ENCODE peak calls at places on chromosomes 13 and 19, in four cellular contexts. Q is effector memory CD4-positive, alpha-beta T cell; F is endothelial cell of umbilical vein; S is neural progenitor cell. L is an unnamed sample.
A peak's percentile ranks its signal among the peaks of the same experiment; 100 is the strongest.

GRCh38 chr19:3356805-3357204 is 9.6 kb upstream of the NFIC start:
- DNase-seq in F (no peak), Q (no peak), S (no peak), L (no peak)

GRCh38 chr13:51243832-51244231 is 21.6 kb downstream of the FAM124A start:
- DNase-seq in F (no peak), Q (no peak), S (peak; percentile 33), L (no peak)

GRCh38 chr19:13085673-13086072 is 17.0 kb downstream of the LYL1 start:
- DNase-seq in F (no peak), Q (no peak), S (no peak), L (no peak)

GRCh38 chr19:37055330-37055729 is 22.9 kb upstream of the ZNF420 start:
- DNase-seq in Q (no peak), F (no peak), S (no peak), L (no peak)

GRCh38 chr13:92074658-92075057 is 676.2 kb downstream of the GPC5 start:
- DNase-seq in F (no peak), Q (no peak), S (peak; percentile 68), L (peak; percentile 15)

GRCh38 chr19:55070755-55071502 is 4.7 kb upstream of the EPS8L1 start:
- DNase-seq in Q (no peak), S (no peak), F (no peak), L (peak; percentile 53)

GRCh38 chr13:110726726-110727125 is 13.2 kb downstream of the ING1 start:
- DNase-seq in F (no peak), S (no peak), Q (peak; percentile 15), L (peak; percentile 90)

GRCh38 chr13:21435710-21436151 is 23.4 kb downstream of the ZDHHC20 start:
- DNase-seq in Q (peak; percentile 4), F (peak; percentile 85), S (no peak), L (no peak)

GRCh38 chr19:7507884-7508283 is 8.0 kb upstream of the ZNF358 start:
- DNase-seq in Q (no peak), F (peak; percentile 80), S (peak; percentile 73), L (no peak)

GRCh38 chr19:30428856-30429255 is 56.7 kb downstream of the ZNF536 start:
- DNase-seq in Q (no peak), S (no peak), F (no peak), L (no peak)

GRCh38 chr19:17471410-17472125 is 1.2 kb downstream of the SLC27A1 start:
- DNase-seq in F (no peak), Q (no peak), S (no peak), L (no peak)

GRCh38 chr13:87671031-87671823 is at the start of gene SLITRK5:
- DNase-seq in F (peak; percentile 52), Q (no peak), S (peak; percentile 90), L (peak; percentile 28)
- H3K4me3 ChIP-seq in F (peak within 1 kb of the TSS; percentile 59), Q (peak within 1 kb of the TSS; percentile 32), S (peak within 1 kb of the TSS; percentile 61), L (peak within 1 kb of the TSS; percentile 42)

GRCh38 chr19:35433448-35433847 is 14.6 kb upstream of the FFAR2 start:
- DNase-seq in F (no peak), Q (no peak), S (no peak), L (no peak)
- H3K4me3 ChIP-seq in F (no peak overlapping the region), Q (no peak overlapping the region), S (no peak overlapping the region), L (no peak overlapping the region)

GRCh38 chr19:11736696-11737095 is 2.0 kb downstream of the ZNF823 start:
- DNase-seq in Q (no peak), S (no peak), F (no peak), L (no peak)
- H3K4me3 ChIP-seq in Q (no peak overlapping the region), S (no peak overlapping the region), F (no peak overlapping the region), L (no peak overlapping the region)

GRCh38 chr13:73274147-73274546 is 215.3 kb downstream of the KLF5 start:
- DNase-seq in F (no peak), Q (no peak), S (no peak), L (no peak)

GRCh38 chr13:73275163-73275562 is 216.4 kb downstream of the KLF5 start:
- DNase-seq in Q (no peak), F (no peak), S (no peak), L (peak; percentile 49)

GRCh38 chr13:73273276-73273675 is 214.5 kb downstream of the KLF5 start:
- DNase-seq in F (no peak), S (no peak), Q (no peak), L (no peak)

GRCh38 chr13:73272831-73273230 is 214.0 kb downstream of the KLF5 start:
- DNase-seq in S (no peak), Q (no peak), F (no peak), L (no peak)

DNA sequence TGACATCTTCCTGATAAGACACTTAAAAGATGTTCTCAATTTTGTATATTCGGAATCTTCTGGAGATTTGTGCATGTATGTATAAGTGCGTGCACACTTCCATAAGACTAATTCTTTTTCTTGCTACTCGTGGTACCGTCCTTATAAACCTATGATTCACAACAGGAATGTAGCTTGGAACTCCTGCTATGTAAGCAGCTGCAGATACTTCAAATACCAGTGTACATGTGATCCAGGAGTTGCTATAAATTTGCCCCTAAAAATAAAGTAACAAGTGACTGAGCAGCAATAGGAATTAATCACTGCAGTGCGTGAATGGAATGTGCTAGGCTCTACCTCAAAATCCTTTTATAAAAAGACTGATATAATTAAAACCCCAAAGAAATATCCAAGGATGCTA is 214.9 kb downstream of the KLF5 start:
- DNase-seq in S (no peak), F (no peak), Q (no peak), L (no peak)
- H3K4me3 ChIP-seq in S (no peak overlapping the region), F (no peak overlapping the region), Q (no peak overlapping the region), L (no peak overlapping the region)

DNA sequence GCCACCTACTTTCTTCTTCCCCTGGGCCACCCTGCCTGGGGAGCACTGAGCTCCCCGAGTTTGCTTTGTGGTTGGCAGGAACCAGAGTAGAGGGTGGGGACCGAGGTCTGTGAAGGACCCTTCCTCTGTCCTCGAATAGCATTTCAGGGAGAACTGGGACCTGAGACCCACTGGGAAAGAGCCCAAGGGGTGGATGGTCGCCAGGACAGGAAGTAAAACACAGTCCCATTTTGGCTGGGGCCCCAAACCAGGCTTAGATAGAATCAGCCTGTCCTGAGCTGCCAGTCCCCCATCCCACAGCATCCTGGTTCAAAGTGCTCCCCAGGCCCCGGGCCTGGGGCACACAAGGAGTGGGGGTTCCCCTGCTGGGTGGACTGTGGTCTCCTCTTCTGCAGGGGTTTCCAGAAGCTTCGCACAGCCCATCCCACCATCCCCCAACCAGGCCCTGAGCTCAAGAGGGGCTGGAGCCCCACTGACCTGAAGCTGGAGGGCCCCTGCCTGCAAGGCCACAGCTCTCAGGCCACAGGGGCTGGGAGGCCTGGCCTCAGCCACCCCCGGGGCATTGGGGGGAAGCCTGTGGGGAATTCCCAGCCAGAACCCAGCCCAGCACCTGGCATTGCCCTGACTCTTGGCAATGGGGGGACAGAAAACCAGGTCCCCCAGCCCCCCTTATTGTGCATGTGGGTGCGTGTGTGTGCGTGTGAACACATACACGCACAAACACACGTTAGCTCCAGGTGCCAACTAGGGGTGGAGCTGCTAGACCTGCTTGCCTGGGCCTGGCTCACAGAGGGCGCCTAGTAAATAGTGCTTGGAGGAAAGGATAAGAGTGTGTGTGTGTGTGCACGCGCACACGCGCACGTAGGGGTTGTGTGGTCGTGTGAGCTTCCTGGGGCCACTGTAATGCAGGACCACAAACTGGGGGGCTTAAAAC is 994 bp upstream of the MKNK2 start:
- DNase-seq in S (no peak), Q (peak; percentile 55), F (no peak), L (peak; percentile 71)
- H3K4me3 ChIP-seq in S (peak overlapping the region; percentile 36), Q (peak overlapping the region; percentile 25), F (no peak overlapping the region), L (peak overlapping the region; percentile 59)

GRCh38 chr19:50722248-50723013 is 733 bp upstream of the CLEC11A start:
- DNase-seq in Q (no peak), S (no peak), F (no peak), L (no peak)
- H3K4me3 ChIP-seq in Q (no peak overlapping the region), S (no peak overlapping the region), F (no peak overlapping the region), L (peak overlapping the region; percentile 76)

GRCh38 chr19:42452590-42452989 is 9.8 kb upstream of the CXCL17 start:
- DNase-seq in Q (no peak), S (no peak), F (no peak), L (no peak)
- H3K4me3 ChIP-seq in Q (no peak overlapping the region), S (no peak overlapping the region), F (no peak overlapping the region), L (no peak overlapping the region)